ENCODE peak calls at places on chromosomes 2 and 18, in seven cellular contexts. One of them, this sample, is unnamed.
A peak's percentile ranks its signal among the peaks of the same experiment; 100 is the strongest.

GRCh38 chr2:130807659-130808385 is 28.9 kb upstream of the ARHGEF4 start:
- DNase-seq in mesendoderm: no peak
- DNase-seq in NCI-H1436 treated with DMSO at 0.1 percent for 48 hours: no peak
- DNase-seq in LHCN-M2: no peak
- DNase-seq in amygdala: no peak
- DNase-seq in left cardiac atrium: no peak
- DNase-seq in activated CD8-positive, alpha-beta T cell treated with anti-CD3 and anti-CD28 coated beads, Interleukin-2, amount 10 ng/mL, durations not matched to agents 7 days and 5 days: no peak
- DNase-seq in this sample: no peak

GRCh38 chr2:222993920-222994650 is 57.9 kb upstream of the KCNE4 start:
- DNase-seq in mesendoderm: peak; percentile 79
- DNase-seq in NCI-H1436 treated with DMSO at 0.1 percent for 48 hours: no peak
- DNase-seq in LHCN-M2: peak; percentile 92
- DNase-seq in amygdala: peak; percentile 57
- DNase-seq in left cardiac atrium: peak; percentile 85
- DNase-seq in activated CD8-positive, alpha-beta T cell treated with anti-CD3 and anti-CD28 coated beads, Interleukin-2, amount 10 ng/mL, durations not matched to agents 7 days and 5 days: no peak
- DNase-seq in this sample: no peak

GRCh38 chr2:24919100-24919976 is 699 bp downstream of the ADCY3 start:
- DNase-seq in mesendoderm: peak; percentile 46
- DNase-seq in NCI-H1436 treated with DMSO at 0.1 percent for 48 hours: no peak
- DNase-seq in LHCN-M2: no peak
- DNase-seq in amygdala: no peak
- DNase-seq in left cardiac atrium: no peak
- DNase-seq in activated CD8-positive, alpha-beta T cell treated with anti-CD3 and anti-CD28 coated beads, Interleukin-2, amount 10 ng/mL, durations not matched to agents 7 days and 5 days: peak; percentile 82
- DNase-seq in this sample: no peak

GRCh38 chr18:74420926-74421325 is 36.2 kb downstream of the DIPK1C start:
- DNase-seq in mesendoderm: no peak
- DNase-seq in NCI-H1436 treated with DMSO at 0.1 percent for 48 hours: no peak
- DNase-seq in LHCN-M2: no peak
- DNase-seq in amygdala: no peak
- DNase-seq in left cardiac atrium: no peak
- DNase-seq in activated CD8-positive, alpha-beta T cell treated with anti-CD3 and anti-CD28 coated beads, Interleukin-2, amount 10 ng/mL, durations not matched to agents 7 days and 5 days: no peak
- DNase-seq in this sample: no peak

GRCh38 chr18:35463050-35463449 is 34.7 kb downstream of the INO80C start:
- DNase-seq in mesendoderm: no peak
- DNase-seq in NCI-H1436 treated with DMSO at 0.1 percent for 48 hours: no peak
- DNase-seq in LHCN-M2: peak; percentile 86
- DNase-seq in amygdala: no peak
- DNase-seq in left cardiac atrium: peak; percentile 62
- DNase-seq in activated CD8-positive, alpha-beta T cell treated with anti-CD3 and anti-CD28 coated beads, Interleukin-2, amount 10 ng/mL, durations not matched to agents 7 days and 5 days: no peak
- DNase-seq in this sample: no peak

GRCh38 chr2:26536371-26537068 is 58.6 kb upstream of the OTOF start:
- DNase-seq in mesendoderm: no peak
- DNase-seq in NCI-H1436 treated with DMSO at 0.1 percent for 48 hours: no peak
- DNase-seq in LHCN-M2: no peak
- DNase-seq in amygdala: no peak
- DNase-seq in left cardiac atrium: no peak
- DNase-seq in activated CD8-positive, alpha-beta T cell treated with anti-CD3 and anti-CD28 coated beads, Interleukin-2, amount 10 ng/mL, durations not matched to agents 7 days and 5 days: no peak
- DNase-seq in this sample: no peak

GRCh38 chr2:189144700-189145211 is 34.8 kb downstream of the COL5A2 start:
- DNase-seq in mesendoderm: peak; percentile 64
- DNase-seq in NCI-H1436 treated with DMSO at 0.1 percent for 48 hours: no peak
- DNase-seq in LHCN-M2: no peak
- DNase-seq in amygdala: no peak
- DNase-seq in left cardiac atrium: no peak
- DNase-seq in activated CD8-positive, alpha-beta T cell treated with anti-CD3 and anti-CD28 coated beads, Interleukin-2, amount 10 ng/mL, durations not matched to agents 7 days and 5 days: no peak
- DNase-seq in this sample: no peak

GRCh38 chr2:106104332-106105062 is 89.6 kb downstream of the UXS1 start:
- DNase-seq in mesendoderm: peak; percentile 68
- DNase-seq in NCI-H1436 treated with DMSO at 0.1 percent for 48 hours: no peak
- DNase-seq in LHCN-M2: peak; percentile 55
- DNase-seq in amygdala: no peak
- DNase-seq in left cardiac atrium: no peak
- DNase-seq in activated CD8-positive, alpha-beta T cell treated with anti-CD3 and anti-CD28 coated beads, Interleukin-2, amount 10 ng/mL, durations not matched to agents 7 days and 5 days: peak; percentile 76
- DNase-seq in this sample: no peak

GRCh38 chr2:191610749-191611148 is 67.2 kb upstream of the NABP1 start:
- DNase-seq in mesendoderm: no peak
- DNase-seq in NCI-H1436 treated with DMSO at 0.1 percent for 48 hours: no peak
- DNase-seq in LHCN-M2: no peak
- DNase-seq in amygdala: no peak
- DNase-seq in left cardiac atrium: no peak
- DNase-seq in activated CD8-positive, alpha-beta T cell treated with anti-CD3 and anti-CD28 coated beads, Interleukin-2, amount 10 ng/mL, durations not matched to agents 7 days and 5 days: no peak
- DNase-seq in this sample: no peak

GRCh38 chr2:196459539-196459938 is 180.0 kb upstream of the CCDC150 start:
- DNase-seq in mesendoderm: peak; percentile 27
- DNase-seq in NCI-H1436 treated with DMSO at 0.1 percent for 48 hours: no peak
- DNase-seq in LHCN-M2: peak; percentile 40
- DNase-seq in amygdala: no peak
- DNase-seq in left cardiac atrium: no peak
- DNase-seq in activated CD8-positive, alpha-beta T cell treated with anti-CD3 and anti-CD28 coated beads, Interleukin-2, amount 10 ng/mL, durations not matched to agents 7 days and 5 days: peak; percentile 31
- DNase-seq in this sample: no peak

GRCh38 chr2:69083126-69083733 is 70.3 kb downstream of the ANTXR1 start:
- DNase-seq in mesendoderm: peak; percentile 26
- DNase-seq in NCI-H1436 treated with DMSO at 0.1 percent for 48 hours: no peak
- DNase-seq in LHCN-M2: peak; percentile 68
- DNase-seq in amygdala: no peak
- DNase-seq in left cardiac atrium: no peak
- DNase-seq in activated CD8-positive, alpha-beta T cell treated with anti-CD3 and anti-CD28 coated beads, Interleukin-2, amount 10 ng/mL, durations not matched to agents 7 days and 5 days: no peak
- DNase-seq in this sample: no peak

GRCh38 chr18:10085876-10086275 is 172.1 kb downstream of the VAPA start:
- DNase-seq in mesendoderm: no peak
- DNase-seq in NCI-H1436 treated with DMSO at 0.1 percent for 48 hours: no peak
- DNase-seq in LHCN-M2: no peak
- DNase-seq in amygdala: no peak
- DNase-seq in left cardiac atrium: no peak
- DNase-seq in activated CD8-positive, alpha-beta T cell treated with anti-CD3 and anti-CD28 coated beads, Interleukin-2, amount 10 ng/mL, durations not matched to agents 7 days and 5 days: no peak
- DNase-seq in this sample: no peak